ENCODE peak calls at places on chromosomes 1 and 21, in four cellular contexts. B is EL; Y is fibroblast of pulmonary artery; O is stimulated activated effector memory CD8-positive, alpha-beta T cell treated with anti-CD3 and anti-CD28 coated beads, Interleukin-12 subunit alpha, Interleukin-12 subunit beta, amount 100 ng/mL, for 72 hours. V is an unnamed sample.

GRCh38 chr1:15191785-15192184 is 38.2 kb downstream of the TMEM51 start:
- DNase-seq in B (no peak), Y (no peak), O (no peak), V (no peak)

GRCh38 chr1:245084551-245084950 is 70.2 kb upstream of the KIF26B start:
- DNase-seq in B (peak), Y (no peak), O (no peak), V (peak)

GRCh38 chr21:37159053-37159776 is 86.2 kb downstream of the TTC3 start:
- DNase-seq in B (no peak), Y (no peak), O (peak), V (peak)

GRCh38 chr1:46410156-46411009 is 16.3 kb downstream of the FAAH start:
- DNase-seq in B (no peak), Y (peak), O (no peak), V (peak)

GRCh38 chr1:186325239-186325638 is 49.8 kb downstream of the TPR start:
- DNase-seq in B (peak), Y (peak), O (no peak), V (peak)

GRCh38 chr1:119447344-119447743 is 32.4 kb downstream of the HSD3B2 start:
- DNase-seq in B (no peak), Y (no peak), O (no peak), V (no peak)

GRCh38 chr1:66371233-66372005 is 162.5 kb upstream of the SGIP1 start:
- DNase-seq in B (peak), Y (peak), O (peak), V (peak)

GRCh38 chr1:205319081-205320018 is 2.2 kb downstream of the NUAK2 start:
- DNase-seq in B (peak), Y (peak), O (peak), V (peak)

GRCh38 chr1:1602941-1603506 is 3.1 kb upstream of the FNDC10 start:
- DNase-seq in B (no peak), Y (no peak), O (no peak), V (no peak)

GRCh38 chr1:92136316-92136715 is 56.2 kb downstream of the BTBD8 start:
- DNase-seq in B (no peak), Y (peak), O (no peak), V (peak)